ENCODE peak calls at places on chromosomes 7 and 10, in five cellular contexts. N, L, K, W and E are unnamed samples.

GRCh38 chr7:39735903-39736302 is 112.5 kb downstream of the RALA start:
- DNase-seq in W (no peak), N (no peak), L (no peak), K (no peak), E (no peak)

GRCh38 chr10:87818505-87819273 is 663 bp upstream of the ATAD1 start:
- DNase-seq in W (peak), L (peak), N (peak), K (peak), E (peak)

GRCh38 chr10:118028619-118029018 is 18.1 kb downstream of the RAB11FIP2 start:
- DNase-seq in W (no peak), N (no peak), K (no peak), L (no peak), E (no peak)

GRCh38 chr10:132785433-132786278 is at the start of gene NKX6-2:
- DNase-seq in L (peak), N (no peak), K (no peak), W (no peak), E (no peak)

GRCh38 chr7:151549083-151549482 is 29.4 kb upstream of the RHEB start:
- DNase-seq in W (no peak), K (no peak), L (no peak), N (no peak), E (no peak)

GRCh38 chr7:108418941-108419340 is 37.3 kb downstream of the NRCAM start:
- DNase-seq in L (no peak), N (no peak), K (no peak), W (no peak), E (no peak)

GRCh38 chr7:43905209-43905946 is 1.0 kb downstream of the URGCP start:
- DNase-seq in L (peak), N (peak), W (no peak), K (no peak), E (peak)

GRCh38 chr7:44173911-44174693 is 15.1 kb downstream of the GCK start:
- DNase-seq in N (no peak), L (no peak), K (no peak), W (no peak), E (no peak)

GRCh38 chr10:90859321-90859751 is 1.5 kb upstream of the HTR7 start:
- DNase-seq in W (no peak), L (no peak), K (no peak), N (no peak), E (no peak)

GRCh38 chr10:127198307-127198706 is 1.9 kb upstream of the INSYN2A start:
- DNase-seq in K (no peak), N (no peak), L (no peak), W (no peak), E (no peak)

GRCh38 chr10:3339531-3339950 is 167.0 kb upstream of the PITRM1 start:
- DNase-seq in N (no peak), L (no peak), W (no peak), K (no peak), E (no peak)

GRCh38 chr7:85890244-85890811 is 703.5 kb upstream of the SEMA3D start:
- DNase-seq in K (no peak), L (no peak), N (no peak), W (no peak), E (peak)

GRCh38 chr7:43166686-43167085 is 54.2 kb downstream of the HECW1 start:
- DNase-seq in W (no peak), K (no peak), N (no peak), L (no peak), E (no peak)

GRCh38 chr10:69645296-69645665 is 15.2 kb downstream of the FAM241B start:
- DNase-seq in L (no peak), K (no peak), N (no peak), W (no peak), E (no peak)

GRCh38 chr7:33157781-33158180 is 28.4 kb downstream of the BBS9 start:
- DNase-seq in N (no peak), W (no peak), K (no peak), L (no peak), E (no peak)

GRCh38 chr7:1154172-1154739 is 5.7 kb downstream of the ZFAND2A start:
- DNase-seq in L (no peak), N (no peak), K (no peak), W (no peak), E (no peak)

GRCh38 chr7:149529136-149529718 is 31.6 kb upstream of the ZNF746 start:
- DNase-seq in N (no peak), L (no peak), K (no peak), W (no peak), E (no peak)

GRCh38 chr10:93762979-93763391 is 5.2 kb downstream of the LGI1 start:
- DNase-seq in L (peak), N (no peak), K (no peak), W (no peak), E (no peak)

GRCh38 chr7:148697950-148698396 is 730 bp upstream of the CUL1 start:
- DNase-seq in N (no peak), W (no peak), K (no peak), L (peak), E (peak)

GRCh38 chr7:123122951-123123350 is 76.8 kb downstream of the SLC13A1 start:
- DNase-seq in K (no peak), W (no peak), N (no peak), L (no peak), E (no peak)

GRCh38 chr7:95772771-95773581 is 622 bp downstream of the DYNC1I1 start:
- DNase-seq in L (peak), W (no peak), K (no peak), N (no peak), E (no peak)

GRCh38 chr10:125269716-125270115 is 109.4 kb upstream of the CTBP2 start:
- DNase-seq in L (no peak), W (no peak), N (no peak), K (no peak), E (no peak)